ENCODE peak calls at places on chromosomes 13 and 19, in seven cellular contexts. M, G, Q, A, F, C and Y are unnamed samples.

GRCh38 chr13:49410006-49410405 is 33.9 kb downstream of the CAB39L start:
- DNase-seq in M (peak), G (peak), Q (no peak), A (no peak), F (no peak), C (peak), Y (no peak)

GRCh38 chr13:83666126-83666525 is 216.1 kb downstream of the SLITRK1 start:
- DNase-seq in M (no peak), G (peak), Q (no peak), A (no peak), F (no peak), C (peak), Y (peak)

GRCh38 chr13:111954681-111955411 is 112.1 kb upstream of the SOX1 start:
- DNase-seq in M (no peak), G (no peak), Q (no peak), A (no peak), F (no peak), C (no peak), Y (no peak)

GRCh38 chr19:10258080-10258710 is 6.2 kb downstream of the MRPL4 start:
- DNase-seq in M (no peak), G (no peak), Q (no peak), A (no peak), F (no peak), C (no peak), Y (no peak)

GRCh38 chr13:72208112-72208645 is 341.2 kb upstream of the DACH1 start:
- DNase-seq in M (no peak), G (no peak), Q (no peak), A (no peak), F (no peak), C (no peak), Y (no peak)

GRCh38 chr13:36430247-36431203 is 1.8 kb upstream of the CCNA1 start:
- DNase-seq in M (no peak), G (no peak), Q (no peak), A (no peak), F (no peak), C (peak), Y (no peak)

GRCh38 chr19:43675269-43675879 is 5.4 kb upstream of the PLAUR start:
- DNase-seq in M (no peak), G (peak), Q (no peak), A (no peak), F (no peak), C (peak), Y (no peak)

GRCh38 chr13:47241446-47241845 is 344.6 kb upstream of the HTR2A start:
- DNase-seq in M (no peak), G (no peak), Q (no peak), A (no peak), F (no peak), C (no peak), Y (no peak)

GRCh38 chr19:44580366-44580895 is 32.9 kb upstream of the IGSF23 start:
- DNase-seq in M (no peak), G (no peak), Q (no peak), A (no peak), F (no peak), C (no peak), Y (no peak)

GRCh38 chr13:114119196-114119595 is 13.2 kb downstream of the RASA3 start:
- DNase-seq in M (peak), G (peak), Q (peak), A (no peak), F (no peak), C (peak), Y (peak)

GRCh38 chr13:112843392-112844250 is 125.4 kb upstream of the MCF2L start:
- DNase-seq in M (no peak), G (no peak), Q (peak), A (no peak), F (no peak), C (no peak), Y (no peak)

GRCh38 chr19:32387701-32388392 is 17.7 kb upstream of the DPY19L3 start:
- DNase-seq in M (no peak), G (peak), Q (no peak), A (no peak), F (no peak), C (peak), Y (peak)

GRCh38 chr13:43946281-43946680 is 66.6 kb downstream of the LACC1 start:
- DNase-seq in M (no peak), G (no peak), Q (no peak), A (no peak), F (no peak), C (no peak), Y (peak)

GRCh38 chr19:48480151-48480475 is 10.9 kb downstream of the CYTH2 start:
- DNase-seq in M (no peak), G (peak), Q (peak), A (no peak), F (no peak), C (peak), Y (no peak)

DNA sequence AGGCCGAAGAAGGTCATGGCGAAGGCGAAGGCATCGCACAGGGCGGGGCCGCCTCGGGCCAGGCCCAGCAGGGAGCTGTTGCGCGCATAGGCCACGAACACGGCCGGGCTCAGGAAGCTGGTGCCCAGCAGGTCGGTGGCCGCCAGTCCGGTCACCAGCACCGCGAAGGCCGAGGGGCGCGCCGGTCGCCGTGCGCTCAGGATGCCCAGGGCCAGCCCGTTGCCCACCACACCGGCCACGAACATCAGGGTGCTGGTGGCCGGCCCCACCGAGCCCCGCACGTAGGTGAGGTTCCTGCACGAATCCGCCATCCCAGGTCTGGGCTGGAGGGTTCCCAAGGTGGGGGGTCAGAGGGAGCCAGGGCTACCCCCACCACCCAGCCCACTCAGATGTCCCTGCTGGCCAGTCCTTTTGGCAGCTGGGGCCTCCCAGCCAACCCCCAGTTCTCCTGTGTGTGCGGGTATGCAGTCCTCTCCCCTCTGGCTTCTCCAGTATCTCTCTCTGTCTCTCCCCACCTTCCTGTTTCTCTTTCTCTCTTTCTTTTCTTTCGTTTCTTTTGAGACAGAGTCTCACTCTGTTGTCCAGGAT is 880 bp downstream of the PTGIR start:
- DNase-seq in M (no peak), G (no peak), Q (peak), A (no peak), F (no peak), C (no peak), Y (no peak)
- H3K4me3 ChIP-seq in M (peak), G (no peak), Q (no peak), A (peak), F (no peak), C (peak), Y (no peak)

DNA sequence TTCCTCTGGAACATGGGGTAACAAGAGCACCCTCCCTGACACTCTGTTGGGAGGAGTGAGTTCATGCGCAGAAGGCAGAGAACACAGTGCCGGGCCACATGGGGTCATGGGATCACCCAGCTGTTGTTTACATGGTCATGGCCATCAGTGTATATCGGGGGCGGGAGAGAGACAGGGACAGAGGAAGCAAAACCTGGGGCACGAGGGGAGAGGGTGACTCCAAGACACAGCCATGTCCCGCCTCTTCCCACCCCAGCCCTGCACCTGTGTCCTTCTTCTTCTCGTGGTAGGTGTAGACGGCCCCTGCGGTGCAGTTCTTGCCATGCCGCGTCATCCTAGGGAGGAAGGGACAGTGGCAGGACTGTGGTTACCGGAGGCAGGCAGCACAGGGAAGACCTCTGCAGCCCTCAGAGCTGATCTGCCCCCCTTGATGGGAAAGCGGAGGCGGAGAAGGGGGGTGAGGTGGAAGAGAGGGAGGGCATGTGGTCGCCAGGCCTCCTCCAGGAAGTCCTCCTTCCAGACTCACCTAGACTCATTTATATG is 19.9 kb downstream of the NOSIP start:
- DNase-seq in M (no peak), G (no peak), Q (peak), A (no peak), F (no peak), C (no peak), Y (no peak)
- TF ChIP-seq CTCF in M (no peak), G (no peak), Q (no peak), A (no peak), F (no peak), C (no peak), Y (no peak)

DNA sequence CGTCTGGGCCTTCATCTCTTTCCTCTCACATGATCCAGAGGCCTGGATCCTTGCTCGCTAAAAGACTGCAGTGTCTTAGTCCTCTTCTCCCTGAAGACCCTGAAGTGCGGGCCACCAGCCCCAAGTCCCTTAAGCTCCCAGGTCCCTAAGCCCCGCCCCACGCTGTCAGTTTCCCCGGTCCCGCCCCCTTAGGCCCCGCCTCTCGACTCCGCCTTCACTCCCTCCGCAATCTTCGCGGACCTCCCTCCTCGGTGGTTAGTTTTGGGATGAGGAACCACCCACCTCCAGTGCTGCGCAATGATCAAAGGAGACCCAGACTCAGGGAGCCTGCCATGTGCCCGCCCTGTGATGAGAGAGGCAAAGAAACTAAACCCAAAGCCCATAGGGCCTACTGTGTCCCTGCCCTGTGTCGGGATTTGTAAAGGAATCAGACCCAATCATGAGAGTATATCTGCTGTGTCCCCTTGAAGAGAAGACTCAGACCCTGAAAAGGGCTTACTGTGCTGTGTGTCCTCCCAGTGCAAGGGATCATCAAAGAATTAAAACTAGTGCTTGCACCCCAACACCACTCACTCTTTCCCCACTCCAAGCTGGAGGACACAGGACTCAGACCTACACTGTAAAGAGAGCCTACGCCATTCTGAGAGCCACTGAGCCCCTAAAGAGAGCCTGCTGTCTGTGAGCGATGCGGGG is 3.0 kb upstream of the COX6B1 start:
- DNase-seq in M (peak), G (peak), Q (peak), A (peak), F (peak), C (peak), Y (no peak)
- H3K4me3 ChIP-seq in M (peak), G (peak), Q (peak), A (peak), F (peak), C (peak), Y (peak)

GRCh38 chr19:17309198-17309961 is at the start of gene DDA1:
- DNase-seq in M (peak), G (peak), Q (peak), A (peak), F (peak), C (peak), Y (peak)
- TF ChIP-seq CTCF in M (no peak), G (no peak), Q (no peak), A (no peak), F (no peak), C (no peak), Y (no peak)